ENCODE peak calls at places on chromosomes 12 and 14, in seven cellular contexts. One of them, this sample, is unnamed.

GRCh38 chr14:93969082-93969828 is 7.1 kb downstream of the ASB2 start:
- DNase-seq in H1: no peak
- DNase-seq in transverse colon: no peak
- DNase-seq in K562: no peak
- DNase-seq in A549: no peak
- DNase-seq in sigmoid colon: no peak
- DNase-seq in suprapubic skin: no peak
- DNase-seq in this sample: no peak

GRCh38 chr14:68235011-68235410 is 415.4 kb downstream of the RAD51B start:
- DNase-seq in H1: no peak
- DNase-seq in transverse colon: no peak
- DNase-seq in K562: no peak
- DNase-seq in A549: no peak
- DNase-seq in sigmoid colon: no peak
- DNase-seq in suprapubic skin: no peak
- DNase-seq in this sample: no peak

GRCh38 chr12:121577443-121578180 is 3.2 kb downstream of the KDM2B start:
- DNase-seq in H1: peak
- DNase-seq in transverse colon: no peak
- DNase-seq in K562: no peak
- DNase-seq in A549: no peak
- DNase-seq in sigmoid colon: no peak
- DNase-seq in suprapubic skin: no peak
- DNase-seq in this sample: no peak

GRCh38 chr12:15899282-15899870 is 11.8 kb upstream of the DERA start:
- DNase-seq in H1: no peak
- DNase-seq in transverse colon: no peak
- DNase-seq in K562: peak
- DNase-seq in A549: peak
- DNase-seq in sigmoid colon: no peak
- DNase-seq in suprapubic skin: no peak
- DNase-seq in this sample: no peak

GRCh38 chr12:71392521-71393145 is 47.0 kb upstream of the LGR5 start:
- DNase-seq in H1: no peak
- DNase-seq in transverse colon: no peak
- DNase-seq in K562: peak
- DNase-seq in A549: peak
- DNase-seq in sigmoid colon: no peak
- DNase-seq in suprapubic skin: no peak
- DNase-seq in this sample: no peak

GRCh38 chr12:644818-645552 is 18.3 kb downstream of the NINJ2 start:
- DNase-seq in H1: no peak
- DNase-seq in transverse colon: no peak
- DNase-seq in K562: no peak
- DNase-seq in A549: no peak
- DNase-seq in sigmoid colon: no peak
- DNase-seq in suprapubic skin: peak
- DNase-seq in this sample: no peak

GRCh38 chr14:26730929-26731618 is 133.2 kb upstream of the NOVA1 start:
- DNase-seq in H1: peak
- DNase-seq in transverse colon: no peak
- DNase-seq in K562: peak
- DNase-seq in A549: peak
- DNase-seq in sigmoid colon: no peak
- DNase-seq in suprapubic skin: no peak
- DNase-seq in this sample: no peak

GRCh38 chr14:105083926-105084685 is 18.9 kb upstream of the GPR132 start:
- DNase-seq in H1: no peak
- DNase-seq in transverse colon: no peak
- DNase-seq in K562: no peak
- DNase-seq in A549: no peak
- DNase-seq in sigmoid colon: peak
- DNase-seq in suprapubic skin: peak
- DNase-seq in this sample: no peak

GRCh38 chr12:26689281-26689841 is 143.6 kb downstream of the ITPR2 start:
- DNase-seq in H1: no peak
- DNase-seq in transverse colon: no peak
- DNase-seq in K562: no peak
- DNase-seq in A549: no peak
- DNase-seq in sigmoid colon: no peak
- DNase-seq in suprapubic skin: no peak
- DNase-seq in this sample: no peak

GRCh38 chr12:105317942-105318614 is 12.4 kb upstream of the C12orf75 start:
- DNase-seq in H1: no peak
- DNase-seq in transverse colon: no peak
- DNase-seq in K562: no peak
- DNase-seq in A549: peak
- DNase-seq in sigmoid colon: no peak
- DNase-seq in suprapubic skin: no peak
- DNase-seq in this sample: no peak

GRCh38 chr12:43332977-43333649 is 218.9 kb downstream of the ADAMTS20 start:
- DNase-seq in H1: no peak
- DNase-seq in transverse colon: no peak
- DNase-seq in K562: no peak
- DNase-seq in A549: no peak
- DNase-seq in sigmoid colon: no peak
- DNase-seq in suprapubic skin: no peak
- DNase-seq in this sample: no peak

GRCh38 chr12:52234226-52234810 is 1.3 kb downstream of the KRT7 start:
- DNase-seq in H1: no peak
- DNase-seq in transverse colon: no peak
- DNase-seq in K562: no peak
- DNase-seq in A549: peak
- DNase-seq in sigmoid colon: peak
- DNase-seq in suprapubic skin: peak
- DNase-seq in this sample: no peak

GRCh38 chr12:52232233-52232915 is 669 bp upstream of the KRT7 start:
- DNase-seq in H1: no peak
- DNase-seq in transverse colon: no peak
- DNase-seq in K562: no peak
- DNase-seq in A549: no peak
- DNase-seq in sigmoid colon: peak
- DNase-seq in suprapubic skin: peak
- DNase-seq in this sample: no peak

GRCh38 chr12:52231305-52232232 is 1.5 kb upstream of the KRT7 start:
- DNase-seq in H1: no peak
- DNase-seq in transverse colon: peak
- DNase-seq in K562: no peak
- DNase-seq in A549: peak
- DNase-seq in sigmoid colon: peak
- DNase-seq in suprapubic skin: peak
- DNase-seq in this sample: no peak

GRCh38 chr12:52233462-52234141 is 559 bp downstream of the KRT7 start:
- DNase-seq in H1: peak
- DNase-seq in transverse colon: no peak
- DNase-seq in K562: no peak
- DNase-seq in A549: peak
- DNase-seq in sigmoid colon: peak
- DNase-seq in suprapubic skin: peak
- DNase-seq in this sample: no peak

DNA sequence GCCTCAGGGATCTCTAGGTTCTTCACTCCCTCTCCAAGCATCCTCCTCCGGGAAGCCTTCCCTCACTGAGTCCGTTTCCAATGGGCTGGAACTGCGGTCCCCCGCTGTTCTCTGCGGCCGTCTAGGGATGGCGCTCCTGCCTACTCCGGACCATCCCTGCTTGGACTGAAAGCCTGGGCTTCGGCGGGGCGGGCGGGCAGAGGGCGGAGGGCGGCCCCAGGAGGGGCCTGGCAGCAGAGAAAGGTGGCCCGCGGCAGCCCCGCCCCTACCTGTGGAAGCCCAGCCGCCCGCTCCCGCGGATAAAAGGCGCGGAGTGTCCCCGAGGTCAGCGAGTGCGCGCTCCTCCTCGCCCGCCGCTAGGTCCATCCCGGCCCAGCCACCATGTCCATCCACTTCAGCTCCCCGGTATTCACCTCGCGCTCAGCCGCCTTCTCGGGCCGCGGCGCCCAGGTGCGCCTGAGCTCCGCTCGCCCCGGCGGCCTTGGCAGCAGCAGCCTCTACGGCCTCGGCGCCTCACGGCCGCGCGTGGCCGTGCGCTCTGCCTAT is at the start of gene KRT7:
- DNase-seq in H1: peak
- DNase-seq in transverse colon: no peak
- DNase-seq in K562: no peak
- DNase-seq in A549: peak
- DNase-seq in sigmoid colon: peak
- DNase-seq in suprapubic skin: peak
- DNase-seq in this sample: no peak
- H3K4me3 ChIP-seq in H1: peak
- H3K4me3 ChIP-seq in transverse colon: no peak
- H3K4me3 ChIP-seq in K562: no peak
- H3K4me3 ChIP-seq in A549: peak
- H3K4me3 ChIP-seq in sigmoid colon: no peak
- H3K4me3 ChIP-seq in suprapubic skin: peak
- H3K4me3 ChIP-seq in this sample: peak

GRCh38 chr12:104288635-104289258 is 14.8 kb upstream of the EID3 start:
- DNase-seq in H1: peak
- DNase-seq in transverse colon: peak
- DNase-seq in K562: peak
- DNase-seq in A549: peak
- DNase-seq in sigmoid colon: peak
- DNase-seq in suprapubic skin: peak
- DNase-seq in this sample: peak
- TF ChIP-seq EP300 in H1: peak
- TF ChIP-seq EP300 in transverse colon: no peak
- TF ChIP-seq EP300 in K562: peak
- TF ChIP-seq EP300 in A549: no peak
- TF ChIP-seq EP300 in sigmoid colon: no peak
- TF ChIP-seq EP300 in suprapubic skin: no peak
- TF ChIP-seq EP300 in this sample: peak

DNA sequence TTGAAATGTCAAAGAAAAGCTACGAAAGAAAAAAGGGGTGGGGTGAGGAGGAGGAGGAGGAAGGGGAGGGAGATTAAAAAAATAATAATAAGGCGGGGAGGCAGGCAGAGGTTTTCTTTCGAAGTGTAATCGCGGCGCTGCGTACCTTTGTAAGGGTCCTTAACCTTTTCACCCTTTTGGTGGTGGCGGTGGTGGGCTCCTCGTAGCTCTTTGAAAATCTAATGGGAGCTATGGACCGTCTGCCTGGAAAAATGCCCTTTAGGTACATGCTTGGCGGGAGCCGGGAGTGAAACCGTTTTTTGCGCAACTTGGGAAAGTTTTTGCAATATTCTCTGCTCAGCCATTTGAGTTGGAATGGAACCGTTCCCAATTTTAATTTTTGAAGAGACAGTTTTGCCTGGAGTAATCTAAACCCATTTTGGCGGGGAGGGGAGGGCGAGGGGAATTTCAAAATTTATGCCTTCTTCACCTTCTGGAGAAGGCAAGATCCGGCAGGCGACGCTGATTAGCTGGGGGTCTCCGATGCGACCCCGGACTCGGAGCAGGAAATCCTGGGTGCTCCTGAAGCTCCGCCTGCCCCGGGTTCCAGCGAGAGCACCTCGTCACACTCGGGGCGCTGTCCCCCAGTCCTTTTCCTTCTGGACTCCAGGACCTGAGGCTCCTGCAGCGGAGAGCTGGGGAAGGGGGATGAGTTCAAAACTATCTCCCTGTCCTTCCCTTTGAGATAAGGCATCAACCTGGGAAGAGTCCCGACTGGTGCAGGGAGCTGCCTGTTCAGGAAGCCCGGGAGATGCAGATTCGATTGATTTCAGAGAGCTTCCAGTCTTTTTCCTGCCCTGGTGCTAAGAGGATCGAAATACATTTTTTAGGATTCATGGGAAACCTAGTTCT is 74.6 kb upstream of the TBX5 start:
- DNase-seq in H1: peak
- DNase-seq in transverse colon: no peak
- DNase-seq in K562: no peak
- DNase-seq in A549: no peak
- DNase-seq in sigmoid colon: no peak
- DNase-seq in suprapubic skin: peak
- DNase-seq in this sample: no peak
- H3K4me3 ChIP-seq in H1: peak
- H3K4me3 ChIP-seq in transverse colon: no peak
- H3K4me3 ChIP-seq in K562: no peak
- H3K4me3 ChIP-seq in A549: peak
- H3K4me3 ChIP-seq in sigmoid colon: no peak
- H3K4me3 ChIP-seq in suprapubic skin: peak
- H3K4me3 ChIP-seq in this sample: peak

DNA sequence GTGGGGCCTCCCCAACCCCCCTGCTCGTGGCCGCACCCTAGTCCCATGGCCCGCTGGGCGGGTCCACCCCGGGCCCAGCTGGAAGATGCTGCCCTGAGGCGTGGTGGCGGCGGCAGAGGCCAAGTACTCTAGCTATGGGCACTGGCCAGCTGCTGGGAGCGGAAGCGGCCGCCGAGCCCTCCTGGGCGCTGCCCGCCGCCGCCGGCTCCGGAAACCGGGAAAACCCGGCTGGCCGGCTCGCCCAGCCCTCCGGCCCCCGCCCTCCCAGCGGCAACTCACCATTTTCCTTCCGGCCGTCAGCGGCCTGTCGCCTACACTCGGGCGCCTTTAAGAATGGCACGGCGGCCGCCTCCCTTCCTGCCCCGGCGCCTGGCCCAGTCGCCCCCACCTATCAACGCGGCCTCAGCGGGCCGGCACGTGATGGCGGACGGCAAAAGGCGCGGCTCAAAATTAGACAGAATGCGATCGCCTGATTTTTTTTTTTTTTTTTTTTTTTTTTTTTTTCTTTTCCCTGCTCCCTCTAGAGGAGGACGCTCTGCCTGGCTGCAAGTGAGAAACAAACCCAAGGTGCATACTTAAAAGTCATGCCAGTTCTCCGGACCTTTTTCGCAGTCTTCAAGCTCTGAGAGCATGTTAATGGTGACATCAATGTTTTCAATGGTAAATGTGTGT is at the start of gene GMFB:
- DNase-seq in H1: peak
- DNase-seq in transverse colon: peak
- DNase-seq in K562: peak
- DNase-seq in A549: peak
- DNase-seq in sigmoid colon: peak
- DNase-seq in suprapubic skin: peak
- DNase-seq in this sample: peak
- TF ChIP-seq EP300 in H1: peak
- TF ChIP-seq EP300 in transverse colon: no peak
- TF ChIP-seq EP300 in K562: peak
- TF ChIP-seq EP300 in A549: no peak
- TF ChIP-seq EP300 in sigmoid colon: no peak
- TF ChIP-seq EP300 in suprapubic skin: no peak
- TF ChIP-seq EP300 in this sample: no peak